ENCODE peak calls at places on chromosomes 13 and 19, in ten cellular contexts. A, Y, P, I, L, J, F, U, D and X are unnamed samples.

GRCh38 chr13:30734434-30734833 is 909 bp upstream of the ALOX5AP start:
- DNase-seq in A (no peak), Y (no peak), P (peak), I (no peak), L (peak), J (no peak), F (no peak), U (no peak), D (no peak), X (peak)

GRCh38 chr13:28885191-28885590 is 65.1 kb downstream of the MTUS2 start:
- DNase-seq in A (no peak), Y (no peak), P (no peak), I (no peak), L (no peak), J (no peak), F (no peak), U (no peak), D (no peak), X (no peak)

GRCh38 chr19:38721977-38722773 is 22.1 kb downstream of the CAPN12 start:
- DNase-seq in A (peak), Y (peak), P (no peak), I (peak), L (no peak), J (no peak), F (no peak), U (peak), D (no peak), X (no peak)

GRCh38 chr19:11230621-11231386 is 8.6 kb upstream of the ANGPTL8 start:
- DNase-seq in A (no peak), Y (no peak), P (no peak), I (no peak), L (no peak), J (no peak), F (no peak), U (no peak), D (no peak), X (no peak)

GRCh38 chr19:9883231-9883758 is 48.2 kb downstream of the PIN1 start:
- DNase-seq in A (peak), Y (no peak), P (no peak), I (no peak), L (peak), J (no peak), F (no peak), U (no peak), D (no peak), X (no peak)

GRCh38 chr19:38862321-38863059 is 12.7 kb upstream of the HNRNPL start:
- DNase-seq in A (peak), Y (peak), P (no peak), I (no peak), L (no peak), J (no peak), F (peak), U (no peak), D (no peak), X (no peak)

GRCh38 chr13:58680115-58680514 is 1048.6 kb downstream of the PCDH17 start:
- DNase-seq in A (no peak), Y (no peak), P (no peak), I (no peak), L (no peak), J (no peak), F (no peak), U (no peak), D (no peak), X (no peak)

GRCh38 chr13:27339299-27339698 is 68.7 kb downstream of the RASL11A start:
- DNase-seq in A (peak), Y (peak), P (no peak), I (no peak), L (peak), J (peak), F (no peak), U (peak), D (peak), X (no peak)

GRCh38 chr13:94169783-94170513 is 309.5 kb downstream of the DCT start:
- DNase-seq in A (peak), Y (no peak), P (no peak), I (no peak), L (no peak), J (peak), F (no peak), U (no peak), D (no peak), X (no peak)

GRCh38 chr19:13154241-13154778 is 4.1 kb downstream of the IER2 start:
- DNase-seq in A (peak), Y (peak), P (no peak), I (peak), L (peak), J (peak), F (peak), U (peak), D (no peak), X (no peak)

GRCh38 chr13:27117947-27118346 is 53.7 kb downstream of the USP12 start:
- DNase-seq in A (no peak), Y (no peak), P (no peak), I (no peak), L (no peak), J (no peak), F (no peak), U (no peak), D (no peak), X (no peak)

GRCh38 chr13:35630551-35631275 is 154.2 kb upstream of the MAB21L1 start:
- DNase-seq in A (peak), Y (peak), P (peak), I (no peak), L (peak), J (no peak), F (no peak), U (peak), D (no peak), X (peak)

GRCh38 chr19:1090731-1091543 is 4.2 kb downstream of the POLR2E start:
- DNase-seq in A (no peak), Y (no peak), P (no peak), I (no peak), L (no peak), J (no peak), F (no peak), U (no peak), D (no peak), X (no peak)

GRCh38 chr19:41695745-41696144 is 7.7 kb upstream of the CEACAM7 start:
- DNase-seq in A (no peak), Y (no peak), P (no peak), I (no peak), L (no peak), J (no peak), F (no peak), U (peak), D (no peak), X (no peak)

GRCh38 chr13:33927315-33927714 is 109.4 kb downstream of the RFC3 start:
- DNase-seq in A (peak), Y (no peak), P (peak), I (no peak), L (peak), J (no peak), F (peak), U (no peak), D (no peak), X (peak)

GRCh38 chr19:14138576-14139265 is 2.3 kb upstream of the ASF1B start:
- DNase-seq in A (peak), Y (no peak), P (no peak), I (no peak), L (no peak), J (no peak), F (no peak), U (no peak), D (no peak), X (no peak)

GRCh38 chr19:35940839-35941238 is 4.7 kb downstream of the LRFN3 start:
- DNase-seq in A (no peak), Y (no peak), P (no peak), I (no peak), L (no peak), J (no peak), F (no peak), U (no peak), D (no peak), X (no peak)

GRCh38 chr13:30908416-30908980 is 2.4 kb downstream of the MEDAG start:
- DNase-seq in A (peak), Y (no peak), P (no peak), I (peak), L (no peak), J (peak), F (peak), U (no peak), D (no peak), X (no peak)

GRCh38 chr19:49326165-49326704 is 1.2 kb upstream of the SLC6A16 start:
- DNase-seq in A (no peak), Y (no peak), P (no peak), I (no peak), L (no peak), J (no peak), F (no peak), U (no peak), D (no peak), X (no peak)

GRCh38 chr19:49331616-49332055 is 3.6 kb upstream of the CD37 start:
- DNase-seq in A (peak), Y (peak), P (peak), I (no peak), L (peak), J (peak), F (peak), U (peak), D (peak), X (peak)

GRCh38 chr19:49324801-49325491 is at the start of gene SLC6A16:
- DNase-seq in A (no peak), Y (no peak), P (no peak), I (no peak), L (no peak), J (no peak), F (no peak), U (peak), D (no peak), X (no peak)

GRCh38 chr19:49328741-49329140 is 3.8 kb upstream of the SLC6A16 start:
- DNase-seq in A (no peak), Y (no peak), P (no peak), I (no peak), L (no peak), J (no peak), F (no peak), U (no peak), D (no peak), X (no peak)

GRCh38 chr19:49327878-49328544 is 3.0 kb upstream of the SLC6A16 start:
- DNase-seq in A (peak), Y (no peak), P (no peak), I (no peak), L (peak), J (peak), F (no peak), U (peak), D (peak), X (no peak)
- TF ChIP-seq CTCF in A (peak), Y (peak), P (peak), I (peak), L (peak), J (peak), F (peak), U (peak), D (peak), X (peak)

GRCh38 chr19:31991984-31992655 is 353.3 kb upstream of the ZNF507 start:
- DNase-seq in A (no peak), Y (no peak), P (no peak), I (no peak), L (no peak), J (no peak), F (no peak), U (no peak), D (no peak), X (no peak)

GRCh38 chr19:31988256-31988655 is 357.2 kb upstream of the ZNF507 start:
- DNase-seq in A (no peak), Y (no peak), P (no peak), I (no peak), L (no peak), J (no peak), F (no peak), U (no peak), D (no peak), X (no peak)

DNA sequence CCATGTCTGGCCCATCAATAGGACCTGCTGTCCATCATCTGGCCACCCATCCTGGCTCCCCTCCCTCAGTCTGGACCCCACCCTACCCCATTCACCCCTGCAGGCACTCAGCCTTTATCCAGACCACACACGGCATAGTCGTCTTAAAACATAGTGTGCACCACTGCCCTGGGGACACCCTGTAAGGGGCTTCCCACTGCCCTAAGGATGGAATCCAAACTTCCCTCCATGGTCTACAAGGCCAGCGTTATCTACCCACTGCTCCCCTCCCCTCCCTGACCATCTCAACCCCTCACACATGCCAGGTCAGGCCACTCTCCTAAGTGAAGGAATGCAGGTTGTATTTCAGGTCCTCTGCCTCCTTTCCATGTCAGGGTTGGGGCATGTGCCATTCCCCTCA is 352.7 kb upstream of the ZNF507 start:
- DNase-seq in A (no peak), Y (no peak), P (no peak), I (no peak), L (no peak), J (no peak), F (no peak), U (no peak), D (no peak), X (no peak)
- H3K4me3 ChIP-seq in A (no peak), Y (no peak), P (no peak), I (no peak), L (no peak), J (no peak), F (no peak), U (no peak), D (no peak), X (no peak)

DNA sequence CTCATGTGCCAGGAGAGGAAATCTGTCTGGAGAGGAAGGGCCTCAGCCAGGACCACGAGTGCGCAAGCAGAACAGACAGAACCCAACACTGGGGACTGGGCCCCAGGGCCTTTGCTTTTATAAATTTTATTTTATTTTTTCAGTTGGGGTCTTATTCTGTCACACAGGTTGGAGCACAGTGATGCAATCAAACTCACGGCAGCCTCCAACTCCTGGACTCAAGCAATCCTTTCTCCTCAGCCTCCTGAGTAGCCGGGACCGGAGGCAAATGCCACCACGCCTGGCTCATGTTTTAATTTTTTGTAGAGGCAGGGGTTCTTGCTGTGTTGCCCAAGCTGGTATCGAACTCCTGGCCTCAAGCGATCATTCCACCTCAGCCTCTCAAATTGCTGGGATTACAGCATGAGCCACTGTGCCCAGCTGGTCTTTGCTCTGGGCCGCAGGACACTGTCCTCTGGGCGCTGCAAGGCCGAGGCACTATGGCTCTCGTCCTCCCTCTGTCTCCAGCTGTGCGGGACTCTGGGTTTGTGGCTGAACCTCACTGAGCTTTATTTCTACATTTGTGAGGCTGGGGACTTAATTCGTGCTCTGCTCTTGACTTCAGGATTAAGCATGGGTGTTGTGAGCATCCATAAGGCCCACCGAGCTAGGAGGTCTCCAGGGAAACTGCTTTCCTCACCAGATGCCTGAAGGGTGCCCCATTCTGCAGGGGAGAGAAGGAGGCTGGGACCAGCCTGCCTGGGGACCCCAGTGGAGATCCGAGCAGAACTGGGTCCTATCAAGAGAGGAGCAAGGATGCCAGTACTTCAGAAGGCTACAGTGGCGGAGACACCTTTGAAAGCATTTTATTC is 144.2 kb upstream of the VSTM2B start:
- DNase-seq in A (no peak), Y (no peak), P (no peak), I (no peak), L (no peak), J (peak), F (no peak), U (peak), D (no peak), X (no peak)
- TF ChIP-seq CTCF in A (no peak), Y (no peak), P (no peak), I (no peak), L (no peak), J (no peak), F (no peak), U (no peak), D (no peak), X (no peak)

GRCh38 chr19:15194938-15195337 is 5.9 kb downstream of the NOTCH3 start:
- DNase-seq in A (peak), Y (peak), P (no peak), I (no peak), L (peak), J (peak), F (no peak), U (no peak), D (no peak), X (no peak)
- H3K4me3 ChIP-seq in A (peak), Y (no peak), P (no peak), I (peak), L (peak), J (peak), F (no peak), U (peak), D (no peak), X (no peak)

GRCh38 chr13:61414686-61415664 is 674 bp downstream of the PCDH20 start:
- DNase-seq in A (peak), Y (peak), P (peak), I (peak), L (peak), J (peak), F (no peak), U (peak), D (no peak), X (peak)

GRCh38 chr13:61410266-61410665 is 5.4 kb downstream of the PCDH20 start:
- DNase-seq in A (no peak), Y (no peak), P (no peak), I (no peak), L (no peak), J (no peak), F (no peak), U (no peak), D (no peak), X (no peak)

GRCh38 chr13:61413572-61413971 is 2.1 kb downstream of the PCDH20 start:
- DNase-seq in A (no peak), Y (no peak), P (no peak), I (no peak), L (no peak), J (no peak), F (no peak), U (no peak), D (no peak), X (no peak)

GRCh38 chr13:61414136-61414535 is 1.5 kb downstream of the PCDH20 start:
- DNase-seq in A (no peak), Y (no peak), P (no peak), I (no peak), L (no peak), J (no peak), F (no peak), U (no peak), D (no peak), X (no peak)

DNA sequence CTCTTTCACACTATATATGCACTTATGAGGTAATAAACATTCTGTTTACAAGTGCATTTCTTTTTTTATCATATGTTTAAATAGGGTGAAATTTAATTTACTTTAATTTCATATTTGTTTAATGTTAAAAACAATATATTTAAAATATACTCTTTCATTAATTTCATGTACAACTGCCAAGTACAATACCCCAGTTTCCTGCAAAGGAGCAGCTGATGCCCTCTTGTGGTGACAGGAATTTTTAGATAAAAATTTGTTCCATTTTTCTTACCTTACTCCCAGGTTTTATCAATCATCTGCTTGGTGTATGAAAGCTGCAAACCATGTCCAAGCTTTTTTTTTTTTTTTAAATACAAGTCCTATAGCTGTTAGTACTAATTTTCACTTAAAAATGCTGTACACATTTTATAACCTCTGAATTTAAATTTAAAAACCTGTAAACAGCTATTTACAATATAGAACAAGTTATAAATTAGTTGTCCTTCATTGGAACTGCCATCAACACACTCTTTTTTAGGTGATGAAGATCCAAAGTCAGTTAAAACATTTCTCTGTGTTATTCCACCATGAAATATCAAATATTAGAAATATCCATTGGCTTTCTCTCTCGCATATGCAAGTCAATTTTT is 4.9 kb downstream of the PCDH20 start:
- DNase-seq in A (peak), Y (no peak), P (no peak), I (no peak), L (peak), J (no peak), F (no peak), U (no peak), D (no peak), X (peak)
- TF ChIP-seq CTCF in A (peak), Y (peak), P (peak), I (peak), L (peak), J (peak), F (peak), U (peak), D (peak), X (peak)

GRCh38 chr13:83088858-83089257 is 793.4 kb downstream of the SLITRK1 start:
- DNase-seq in A (no peak), Y (no peak), P (no peak), I (no peak), L (no peak), J (no peak), F (no peak), U (no peak), D (no peak), X (no peak)

GRCh38 chr13:83086948-83087347 is 795.3 kb downstream of the SLITRK1 start:
- DNase-seq in A (no peak), Y (no peak), P (no peak), I (no peak), L (no peak), J (no peak), F (no peak), U (no peak), D (no peak), X (no peak)

GRCh38 chr13:83085186-83085900 is 796.9 kb downstream of the SLITRK1 start:
- DNase-seq in A (peak), Y (no peak), P (no peak), I (no peak), L (no peak), J (no peak), F (no peak), U (no peak), D (no peak), X (no peak)
- H3K4me3 ChIP-seq in A (no peak), Y (no peak), P (no peak), I (no peak), L (no peak), J (no peak), F (no peak), U (no peak), D (no peak), X (no peak)

DNA sequence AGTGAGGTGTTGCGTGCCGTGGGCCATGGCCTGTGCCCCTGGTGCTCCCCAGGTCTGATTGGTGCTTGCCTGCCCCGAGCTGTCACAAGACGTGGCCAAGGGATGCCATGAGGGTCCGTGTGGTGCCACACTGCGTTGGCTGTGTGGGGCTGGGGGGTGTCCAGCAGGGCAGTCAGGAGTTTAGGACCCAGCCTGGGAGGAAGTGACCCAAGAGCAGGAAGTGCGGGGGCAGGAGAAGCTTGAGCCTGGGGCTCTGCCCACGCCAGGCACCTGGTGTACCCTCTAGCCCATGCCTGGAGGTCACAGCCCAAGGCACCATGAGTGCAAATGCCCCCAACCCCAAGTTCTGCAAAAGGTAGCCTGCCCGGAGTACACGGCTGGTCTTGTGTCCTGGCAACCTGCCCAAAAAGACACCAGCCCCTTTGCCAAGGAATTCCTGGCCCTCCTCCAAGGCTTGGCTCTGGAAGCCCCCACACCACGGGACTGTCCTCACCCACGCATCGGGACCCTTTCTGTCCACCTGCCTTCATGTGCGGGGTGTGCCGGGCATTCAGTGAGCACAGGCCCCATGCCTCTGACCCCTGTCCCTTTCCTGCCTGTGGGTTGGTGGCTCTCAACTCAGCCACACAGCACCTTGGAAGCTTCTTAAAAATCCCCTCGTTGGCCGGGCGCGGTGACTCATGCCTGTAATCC is 24.9 kb downstream of the MPND start:
- DNase-seq in A (peak), Y (no peak), P (no peak), I (no peak), L (no peak), J (peak), F (no peak), U (no peak), D (no peak), X (no peak)
- TF ChIP-seq CTCF in A (no peak), Y (no peak), P (no peak), I (no peak), L (no peak), J (no peak), F (no peak), U (no peak), D (no peak), X (no peak)

GRCh38 chr13:46596501-46596900 is 43.5 kb downstream of the LRCH1 start:
- DNase-seq in A (no peak), Y (no peak), P (no peak), I (no peak), L (no peak), J (no peak), F (no peak), U (no peak), D (no peak), X (no peak)
- H3K4me3 ChIP-seq in A (no peak), Y (no peak), P (no peak), I (no peak), L (no peak), J (no peak), F (no peak), U (no peak), D (no peak), X (no peak)